ENCODE peak calls at places on chromosomes 5 and 9, in nine cellular contexts. One of them, this sample, is unnamed.

GRCh38 chr5:89596821-89597220 is 713.8 kb upstream of the MEF2C start:
- DNase-seq in upper lobe of left lung: no peak
- DNase-seq in cardiac muscle cell: no peak
- DNase-seq in left lung: no peak
- DNase-seq in CD8-positive, alpha-beta T cell: no peak
- DNase-seq in heart left ventricle: no peak
- DNase-seq in heart right ventricle: no peak
- DNase-seq in fibroblast of lung: no peak
- DNase-seq in tibial artery: no peak
- DNase-seq in this sample: no peak

GRCh38 chr5:30592833-30593232 is 600.7 kb upstream of the CDH6 start:
- DNase-seq in tibial artery: no peak
- DNase-seq in heart left ventricle: no peak
- DNase-seq in CD8-positive, alpha-beta T cell: no peak
- DNase-seq in heart right ventricle: no peak
- DNase-seq in upper lobe of left lung: no peak
- DNase-seq in fibroblast of lung: no peak
- DNase-seq in cardiac muscle cell: no peak
- DNase-seq in left lung: no peak
- DNase-seq in this sample: no peak

GRCh38 chr5:138354926-138355378 is 2.5 kb downstream of the KDM3B start:
- DNase-seq in upper lobe of left lung: peak; percentile 49
- DNase-seq in heart right ventricle: peak; percentile 32
- DNase-seq in cardiac muscle cell: peak; percentile 71
- DNase-seq in tibial artery: no peak
- DNase-seq in heart left ventricle: no peak
- DNase-seq in CD8-positive, alpha-beta T cell: no peak
- DNase-seq in left lung: no peak
- DNase-seq in fibroblast of lung: peak; percentile 88
- DNase-seq in this sample: no peak

GRCh38 chr9:26603637-26604036 is 289.0 kb downstream of the CAAP1 start:
- DNase-seq in upper lobe of left lung: no peak
- DNase-seq in left lung: no peak
- DNase-seq in heart left ventricle: no peak
- DNase-seq in tibial artery: no peak
- DNase-seq in fibroblast of lung: no peak
- DNase-seq in CD8-positive, alpha-beta T cell: no peak
- DNase-seq in cardiac muscle cell: no peak
- DNase-seq in heart right ventricle: no peak
- DNase-seq in this sample: no peak

GRCh38 chr9:36148652-36149051 is 12.1 kb downstream of the GLIPR2 start:
- DNase-seq in CD8-positive, alpha-beta T cell: peak; percentile 78
- DNase-seq in heart left ventricle: peak; percentile 90
- DNase-seq in heart right ventricle: peak; percentile 91
- DNase-seq in fibroblast of lung: peak; percentile 97
- DNase-seq in upper lobe of left lung: peak; percentile 94
- DNase-seq in left lung: peak; percentile 95
- DNase-seq in cardiac muscle cell: no peak
- DNase-seq in tibial artery: peak; percentile 98
- DNase-seq in this sample: peak; percentile 95

GRCh38 chr5:115557667-115558387 is 13.3 kb upstream of the FEM1C start:
- DNase-seq in tibial artery: no peak
- DNase-seq in heart left ventricle: no peak
- DNase-seq in CD8-positive, alpha-beta T cell: no peak
- DNase-seq in upper lobe of left lung: no peak
- DNase-seq in fibroblast of lung: no peak
- DNase-seq in left lung: no peak
- DNase-seq in cardiac muscle cell: no peak
- DNase-seq in heart right ventricle: no peak
- DNase-seq in this sample: no peak

GRCh38 chr9:133427658-133428348 is 5.6 kb downstream of the ADAMTS13 start:
- DNase-seq in heart left ventricle: no peak
- DNase-seq in CD8-positive, alpha-beta T cell: no peak
- DNase-seq in left lung: no peak
- DNase-seq in fibroblast of lung: no peak
- DNase-seq in tibial artery: no peak
- DNase-seq in upper lobe of left lung: no peak
- DNase-seq in heart right ventricle: no peak
- DNase-seq in cardiac muscle cell: no peak
- DNase-seq in this sample: no peak

GRCh38 chr9:3526903-3527652 is 1.3 kb upstream of the RFX3 start:
- DNase-seq in cardiac muscle cell: peak; percentile 57
- DNase-seq in tibial artery: no peak
- DNase-seq in heart left ventricle: no peak
- DNase-seq in upper lobe of left lung: peak; percentile 21
- DNase-seq in CD8-positive, alpha-beta T cell: no peak
- DNase-seq in fibroblast of lung: no peak
- DNase-seq in heart right ventricle: no peak
- DNase-seq in left lung: no peak
- DNase-seq in this sample: no peak

GRCh38 chr5:175385691-175386360 is 58.2 kb downstream of the DRD1 start:
- DNase-seq in fibroblast of lung: peak; percentile 79
- DNase-seq in CD8-positive, alpha-beta T cell: no peak
- DNase-seq in cardiac muscle cell: no peak
- DNase-seq in left lung: no peak
- DNase-seq in heart right ventricle: no peak
- DNase-seq in tibial artery: no peak
- DNase-seq in heart left ventricle: no peak
- DNase-seq in upper lobe of left lung: no peak
- DNase-seq in this sample: no peak

GRCh38 chr5:1856596-1857255 is 26.0 kb downstream of the IRX4 start:
- DNase-seq in left lung: peak; percentile 69
- DNase-seq in tibial artery: no peak
- DNase-seq in CD8-positive, alpha-beta T cell: no peak
- DNase-seq in heart left ventricle: no peak
- DNase-seq in heart right ventricle: no peak
- DNase-seq in upper lobe of left lung: no peak
- DNase-seq in cardiac muscle cell: no peak
- DNase-seq in fibroblast of lung: no peak
- DNase-seq in this sample: no peak
- TF ChIP-seq CTCF in left lung: no peak
- TF ChIP-seq CTCF in tibial artery: no peak
- TF ChIP-seq CTCF in CD8-positive, alpha-beta T cell: no peak
- TF ChIP-seq CTCF in heart left ventricle: no peak
- TF ChIP-seq CTCF in heart right ventricle: no peak
- TF ChIP-seq CTCF in upper lobe of left lung: no peak
- TF ChIP-seq CTCF in cardiac muscle cell: no peak
- TF ChIP-seq CTCF in fibroblast of lung: no peak
- TF ChIP-seq CTCF in this sample: no peak

DNA sequence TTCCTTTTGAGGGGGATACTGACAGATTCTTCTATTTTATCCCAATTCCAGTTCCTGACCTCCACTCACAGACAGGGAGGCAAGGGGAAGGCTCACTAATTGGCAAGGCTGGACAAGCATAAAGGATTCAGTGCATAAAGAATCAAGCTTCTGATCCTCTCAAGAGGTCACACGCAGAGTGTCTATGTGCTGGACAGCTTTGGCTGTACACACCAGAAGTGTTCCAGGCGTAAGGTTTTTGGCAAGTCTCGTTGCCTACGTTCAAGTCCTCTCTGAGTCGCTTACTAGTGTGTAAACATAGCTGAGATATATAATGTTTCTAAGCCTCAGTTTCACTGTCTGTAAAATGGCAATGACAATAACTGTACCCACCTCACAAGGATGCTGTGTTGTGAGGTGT is 52.0 kb downstream of the PALM2AKAP2 start:
- DNase-seq in tibial artery: no peak
- DNase-seq in fibroblast of lung: no peak
- DNase-seq in CD8-positive, alpha-beta T cell: no peak
- DNase-seq in cardiac muscle cell: no peak
- DNase-seq in heart left ventricle: no peak
- DNase-seq in left lung: no peak
- DNase-seq in heart right ventricle: no peak
- DNase-seq in upper lobe of left lung: no peak
- DNase-seq in this sample: no peak
- H3K4me1 ChIP-seq in tibial artery: peaks cover 22% of the 10 kb centered on the region
- H3K4me1 ChIP-seq in fibroblast of lung: no peaks in the 10 kb centered on the region
- H3K4me1 ChIP-seq in CD8-positive, alpha-beta T cell: no peaks in the 10 kb centered on the region
- H3K4me1 ChIP-seq in cardiac muscle cell: peaks cover 14% of the 10 kb centered on the region
- H3K4me1 ChIP-seq in heart left ventricle: no peaks in the 10 kb centered on the region
- H3K4me1 ChIP-seq in left lung: no peaks in the 10 kb centered on the region
- H3K4me1 ChIP-seq in heart right ventricle: peaks cover 49% of the 10 kb centered on the region
- H3K4me1 ChIP-seq in upper lobe of left lung: no peaks in the 10 kb centered on the region
- H3K4me1 ChIP-seq in this sample: peaks cover 36% of the 10 kb centered on the region

GRCh38 chr5:93990504-93991085 is 249.2 kb upstream of the POU5F2 start:
- DNase-seq in left lung: no peak
- DNase-seq in CD8-positive, alpha-beta T cell: no peak
- DNase-seq in tibial artery: no peak
- DNase-seq in heart left ventricle: no peak
- DNase-seq in cardiac muscle cell: no peak
- DNase-seq in heart right ventricle: no peak
- DNase-seq in fibroblast of lung: no peak
- DNase-seq in upper lobe of left lung: no peak
- DNase-seq in this sample: no peak
- TF ChIP-seq CTCF in left lung: no peak
- TF ChIP-seq CTCF in CD8-positive, alpha-beta T cell: no peak
- TF ChIP-seq CTCF in tibial artery: no peak
- TF ChIP-seq CTCF in heart left ventricle: no peak
- TF ChIP-seq CTCF in cardiac muscle cell: no peak
- TF ChIP-seq CTCF in heart right ventricle: no peak
- TF ChIP-seq CTCF in fibroblast of lung: no peak
- TF ChIP-seq CTCF in upper lobe of left lung: no peak
- TF ChIP-seq CTCF in this sample: no peak

GRCh38 chr9:131727795-131728545 is 11.9 kb downstream of the RAPGEF1 start:
- DNase-seq in heart left ventricle: no peak
- DNase-seq in upper lobe of left lung: no peak
- DNase-seq in cardiac muscle cell: no peak
- DNase-seq in left lung: no peak
- DNase-seq in tibial artery: no peak
- DNase-seq in heart right ventricle: no peak
- DNase-seq in fibroblast of lung: peak; percentile 62
- DNase-seq in CD8-positive, alpha-beta T cell: no peak
- DNase-seq in this sample: no peak
- H3K4me1 ChIP-seq in heart left ventricle: peaks cover 12% of the 10 kb centered on the region
- H3K4me1 ChIP-seq in upper lobe of left lung: peaks cover 64% of the 10 kb centered on the region
- H3K4me1 ChIP-seq in cardiac muscle cell: peaks cover 18% of the 10 kb centered on the region
- H3K4me1 ChIP-seq in left lung: peaks cover 88% of the 10 kb centered on the region
- H3K4me1 ChIP-seq in tibial artery: peaks cover 67% of the 10 kb centered on the region
- H3K4me1 ChIP-seq in heart right ventricle: peaks cover 89% of the 10 kb centered on the region
- H3K4me1 ChIP-seq in fibroblast of lung: peaks cover 43% of the 10 kb centered on the region
- H3K4me1 ChIP-seq in CD8-positive, alpha-beta T cell: peaks cover 76% of the 10 kb centered on the region
- H3K4me1 ChIP-seq in this sample: peaks cover 100% of the 10 kb centered on the region

GRCh38 chr5:143700994-143701393 is 111.0 kb upstream of the HMHB1 start:
- DNase-seq in heart left ventricle: no peak
- DNase-seq in cardiac muscle cell: no peak
- DNase-seq in tibial artery: no peak
- DNase-seq in heart right ventricle: no peak
- DNase-seq in CD8-positive, alpha-beta T cell: no peak
- DNase-seq in left lung: no peak
- DNase-seq in upper lobe of left lung: no peak
- DNase-seq in fibroblast of lung: no peak
- DNase-seq in this sample: no peak
- TF ChIP-seq CTCF in heart left ventricle: no peak
- TF ChIP-seq CTCF in cardiac muscle cell: no peak
- TF ChIP-seq CTCF in tibial artery: no peak
- TF ChIP-seq CTCF in heart right ventricle: no peak
- TF ChIP-seq CTCF in CD8-positive, alpha-beta T cell: no peak
- TF ChIP-seq CTCF in left lung: no peak
- TF ChIP-seq CTCF in upper lobe of left lung: no peak
- TF ChIP-seq CTCF in fibroblast of lung: peak; percentile 12
- TF ChIP-seq CTCF in this sample: peak; percentile 20

GRCh38 chr9:112792670-112793069 is 42.1 kb downstream of the SNX30 start:
- DNase-seq in tibial artery: no peak
- DNase-seq in heart left ventricle: no peak
- DNase-seq in fibroblast of lung: no peak
- DNase-seq in cardiac muscle cell: no peak
- DNase-seq in heart right ventricle: no peak
- DNase-seq in left lung: no peak
- DNase-seq in CD8-positive, alpha-beta T cell: no peak
- DNase-seq in upper lobe of left lung: no peak
- DNase-seq in this sample: no peak

GRCh38 chr9:112787942-112788341 is 37.4 kb downstream of the SNX30 start:
- DNase-seq in heart right ventricle: no peak
- DNase-seq in cardiac muscle cell: no peak
- DNase-seq in CD8-positive, alpha-beta T cell: no peak
- DNase-seq in left lung: no peak
- DNase-seq in tibial artery: no peak
- DNase-seq in heart left ventricle: no peak
- DNase-seq in upper lobe of left lung: peak; percentile 71
- DNase-seq in fibroblast of lung: no peak
- DNase-seq in this sample: no peak

GRCh38 chr9:112789493-112789892 is 38.9 kb downstream of the SNX30 start:
- DNase-seq in CD8-positive, alpha-beta T cell: no peak
- DNase-seq in left lung: no peak
- DNase-seq in cardiac muscle cell: no peak
- DNase-seq in heart left ventricle: no peak
- DNase-seq in heart right ventricle: no peak
- DNase-seq in upper lobe of left lung: no peak
- DNase-seq in fibroblast of lung: peak; percentile 90
- DNase-seq in tibial artery: no peak
- DNase-seq in this sample: no peak

GRCh38 chr9:112793213-112793810 is 42.8 kb downstream of the SNX30 start:
- DNase-seq in cardiac muscle cell: peak; percentile 64
- DNase-seq in heart left ventricle: peak; percentile 59
- DNase-seq in left lung: peak; percentile 89
- DNase-seq in upper lobe of left lung: peak; percentile 75
- DNase-seq in tibial artery: peak; percentile 37
- DNase-seq in fibroblast of lung: peak; percentile 43
- DNase-seq in heart right ventricle: peak; percentile 36
- DNase-seq in CD8-positive, alpha-beta T cell: peak; percentile 91
- DNase-seq in this sample: peak; percentile 54

GRCh38 chr9:112790231-112790774 is 39.7 kb downstream of the SNX30 start:
- DNase-seq in cardiac muscle cell: no peak
- DNase-seq in heart right ventricle: no peak
- DNase-seq in upper lobe of left lung: no peak
- DNase-seq in left lung: no peak
- DNase-seq in heart left ventricle: no peak
- DNase-seq in CD8-positive, alpha-beta T cell: no peak
- DNase-seq in tibial artery: no peak
- DNase-seq in fibroblast of lung: peak; percentile 74
- DNase-seq in this sample: no peak
- H3K4me1 ChIP-seq in cardiac muscle cell: no peaks in the 10 kb centered on the region
- H3K4me1 ChIP-seq in heart right ventricle: peaks cover 11% of the 10 kb centered on the region
- H3K4me1 ChIP-seq in upper lobe of left lung: peaks cover 35% of the 10 kb centered on the region
- H3K4me1 ChIP-seq in left lung: peaks cover 41% of the 10 kb centered on the region
- H3K4me1 ChIP-seq in heart left ventricle: no peaks in the 10 kb centered on the region
- H3K4me1 ChIP-seq in CD8-positive, alpha-beta T cell: no peaks in the 10 kb centered on the region
- H3K4me1 ChIP-seq in tibial artery: peaks cover 49% of the 10 kb centered on the region
- H3K4me1 ChIP-seq in fibroblast of lung: no peaks in the 10 kb centered on the region
- H3K4me1 ChIP-seq in this sample: peaks cover 6% of the 10 kb centered on the region

DNA sequence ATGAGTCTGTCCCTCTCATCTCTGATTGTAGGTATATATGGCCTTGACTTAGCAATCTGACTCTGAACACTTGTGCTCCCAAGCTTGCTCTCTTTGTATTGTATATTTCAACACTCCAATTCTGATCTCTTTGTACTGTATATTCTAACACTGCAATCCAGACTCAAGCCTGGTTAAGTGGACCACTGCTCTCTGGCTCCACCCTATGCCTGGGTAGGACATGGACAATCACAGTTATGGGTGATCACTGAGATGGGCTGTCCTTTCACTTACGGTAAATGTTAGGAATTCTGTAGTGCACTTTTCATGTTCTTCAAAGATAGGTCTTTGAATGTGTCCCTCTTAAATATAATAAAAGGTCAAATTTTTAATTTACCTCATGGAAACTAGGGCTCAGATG is 165.1 kb downstream of the TLR4 start:
- DNase-seq in CD8-positive, alpha-beta T cell: no peak
- DNase-seq in heart right ventricle: no peak
- DNase-seq in left lung: no peak
- DNase-seq in tibial artery: no peak
- DNase-seq in upper lobe of left lung: no peak
- DNase-seq in fibroblast of lung: no peak
- DNase-seq in cardiac muscle cell: no peak
- DNase-seq in heart left ventricle: no peak
- DNase-seq in this sample: no peak
- TF ChIP-seq CTCF in CD8-positive, alpha-beta T cell: no peak
- TF ChIP-seq CTCF in heart right ventricle: no peak
- TF ChIP-seq CTCF in left lung: no peak
- TF ChIP-seq CTCF in tibial artery: no peak
- TF ChIP-seq CTCF in upper lobe of left lung: no peak
- TF ChIP-seq CTCF in fibroblast of lung: no peak
- TF ChIP-seq CTCF in cardiac muscle cell: no peak
- TF ChIP-seq CTCF in heart left ventricle: no peak
- TF ChIP-seq CTCF in this sample: no peak

This sample was measured in left ventricle myocardium inferior.